ENCODE peak calls at places on chromosomes 4 and X, in nine cellular contexts. One of them, this sample, is unnamed.

GRCh38 chrX:152635941-152636340 is 1.8 kb upstream of the GABRQ start:
- DNase-seq in breast epithelium: no peak
- DNase-seq in lower lobe of right lung: no peak
- DNase-seq in GM20000: no peak
- DNase-seq in Peyer's patch: no peak
- DNase-seq in AG09309: peak; percentile 35
- DNase-seq in CD8-positive, alpha-beta T cell: no peak
- DNase-seq in cardiac muscle cell: peak; percentile 73
- DNase-seq in neural progenitor cell: peak; percentile 74
- DNase-seq in this sample: no peak

GRCh38 chr4:111678908-111679307 is 466.3 kb upstream of the FAM241A start:
- DNase-seq in breast epithelium: no peak
- DNase-seq in lower lobe of right lung: no peak
- DNase-seq in GM20000: no peak
- DNase-seq in Peyer's patch: no peak
- DNase-seq in AG09309: no peak
- DNase-seq in CD8-positive, alpha-beta T cell: no peak
- DNase-seq in cardiac muscle cell: peak; percentile 6
- DNase-seq in neural progenitor cell: no peak
- DNase-seq in this sample: no peak

GRCh38 chrX:129606918-129607317 is 47.8 kb downstream of the APLN start:
- DNase-seq in breast epithelium: no peak
- DNase-seq in lower lobe of right lung: no peak
- DNase-seq in GM20000: peak; percentile 37
- DNase-seq in Peyer's patch: no peak
- DNase-seq in AG09309: no peak
- DNase-seq in CD8-positive, alpha-beta T cell: peak; percentile 69
- DNase-seq in cardiac muscle cell: peak; percentile 60
- DNase-seq in neural progenitor cell: peak; percentile 63
- DNase-seq in this sample: peak; percentile 26

GRCh38 chrX:97446298-97446882 is 562.7 kb downstream of the RPA4 start:
- DNase-seq in breast epithelium: no peak
- DNase-seq in lower lobe of right lung: no peak
- DNase-seq in GM20000: no peak
- DNase-seq in Peyer's patch: no peak
- DNase-seq in AG09309: no peak
- DNase-seq in CD8-positive, alpha-beta T cell: no peak
- DNase-seq in cardiac muscle cell: peak; percentile 17
- DNase-seq in neural progenitor cell: no peak
- DNase-seq in this sample: no peak

GRCh38 chr4:62457356-62457755 is 1257.2 kb downstream of the ADGRL3 start:
- DNase-seq in breast epithelium: no peak
- DNase-seq in lower lobe of right lung: no peak
- DNase-seq in GM20000: no peak
- DNase-seq in Peyer's patch: no peak
- DNase-seq in AG09309: no peak
- DNase-seq in CD8-positive, alpha-beta T cell: no peak
- DNase-seq in cardiac muscle cell: no peak
- DNase-seq in neural progenitor cell: no peak
- DNase-seq in this sample: no peak

GRCh38 chr4:129355529-129355928 is 259.6 kb downstream of the C4orf33 start:
- DNase-seq in breast epithelium: no peak
- DNase-seq in lower lobe of right lung: no peak
- DNase-seq in GM20000: no peak
- DNase-seq in Peyer's patch: no peak
- DNase-seq in AG09309: no peak
- DNase-seq in CD8-positive, alpha-beta T cell: no peak
- DNase-seq in cardiac muscle cell: peak; percentile 74
- DNase-seq in neural progenitor cell: peak; percentile 34
- DNase-seq in this sample: no peak

GRCh38 chrX:41827886-41828285 is 95.5 kb downstream of the CASK start:
- DNase-seq in breast epithelium: no peak
- DNase-seq in lower lobe of right lung: no peak
- DNase-seq in GM20000: no peak
- DNase-seq in Peyer's patch: no peak
- DNase-seq in AG09309: no peak
- DNase-seq in CD8-positive, alpha-beta T cell: no peak
- DNase-seq in cardiac muscle cell: no peak
- DNase-seq in neural progenitor cell: peak; percentile 2
- DNase-seq in this sample: no peak

GRCh38 chr4:3112241-3112978 is 37.9 kb downstream of the HTT start:
- DNase-seq in breast epithelium: no peak
- DNase-seq in lower lobe of right lung: no peak
- DNase-seq in GM20000: no peak
- DNase-seq in Peyer's patch: no peak
- DNase-seq in AG09309: no peak
- DNase-seq in CD8-positive, alpha-beta T cell: no peak
- DNase-seq in cardiac muscle cell: no peak
- DNase-seq in neural progenitor cell: no peak
- DNase-seq in this sample: no peak

GRCh38 chr4:30716158-30716557 is 4.0 kb upstream of the PCDH7 start:
- DNase-seq in breast epithelium: no peak
- DNase-seq in lower lobe of right lung: no peak
- DNase-seq in GM20000: peak; percentile 43
- DNase-seq in Peyer's patch: no peak
- DNase-seq in AG09309: no peak
- DNase-seq in CD8-positive, alpha-beta T cell: no peak
- DNase-seq in cardiac muscle cell: peak; percentile 50
- DNase-seq in neural progenitor cell: peak; percentile 48
- DNase-seq in this sample: no peak

GRCh38 chr4:184430163-184430562 is 44.2 kb downstream of the IRF2 start:
- DNase-seq in breast epithelium: no peak
- DNase-seq in lower lobe of right lung: no peak
- DNase-seq in GM20000: no peak
- DNase-seq in Peyer's patch: no peak
- DNase-seq in AG09309: no peak
- DNase-seq in CD8-positive, alpha-beta T cell: no peak
- DNase-seq in cardiac muscle cell: no peak
- DNase-seq in neural progenitor cell: no peak
- DNase-seq in this sample: no peak

GRCh38 chr4:24781999-24782745 is 13.2 kb upstream of the SOD3 start:
- DNase-seq in breast epithelium: no peak
- DNase-seq in lower lobe of right lung: no peak
- DNase-seq in GM20000: no peak
- DNase-seq in Peyer's patch: no peak
- DNase-seq in AG09309: no peak
- DNase-seq in CD8-positive, alpha-beta T cell: no peak
- DNase-seq in cardiac muscle cell: no peak
- DNase-seq in neural progenitor cell: no peak
- DNase-seq in this sample: no peak

GRCh38 chrX:147875866-147876596 is 35.7 kb upstream of the FMR1 start:
- DNase-seq in breast epithelium: no peak
- DNase-seq in lower lobe of right lung: no peak
- DNase-seq in GM20000: no peak
- DNase-seq in Peyer's patch: no peak
- DNase-seq in AG09309: no peak
- DNase-seq in CD8-positive, alpha-beta T cell: no peak
- DNase-seq in cardiac muscle cell: peak; percentile 44
- DNase-seq in neural progenitor cell: no peak
- DNase-seq in this sample: no peak

GRCh38 chrX:68832516-68833447 is 4.0 kb downstream of the EFNB1 start:
- DNase-seq in breast epithelium: no peak
- DNase-seq in lower lobe of right lung: no peak
- DNase-seq in GM20000: no peak
- DNase-seq in Peyer's patch: no peak
- DNase-seq in AG09309: no peak
- DNase-seq in CD8-positive, alpha-beta T cell: peak; percentile 2
- DNase-seq in cardiac muscle cell: no peak
- DNase-seq in neural progenitor cell: peak; percentile 28
- DNase-seq in this sample: no peak

GRCh38 chr4:31545755-31546154 is 825.6 kb downstream of the PCDH7 start:
- DNase-seq in breast epithelium: no peak
- DNase-seq in lower lobe of right lung: no peak
- DNase-seq in GM20000: no peak
- DNase-seq in Peyer's patch: no peak
- DNase-seq in AG09309: no peak
- DNase-seq in CD8-positive, alpha-beta T cell: no peak
- DNase-seq in cardiac muscle cell: no peak
- DNase-seq in neural progenitor cell: no peak
- DNase-seq in this sample: no peak

GRCh38 chrX:31071262-31071661 is 579 bp downstream of the FTHL17 start:
- DNase-seq in breast epithelium: no peak
- DNase-seq in lower lobe of right lung: no peak
- DNase-seq in GM20000: no peak
- DNase-seq in Peyer's patch: no peak
- DNase-seq in AG09309: no peak
- DNase-seq in CD8-positive, alpha-beta T cell: no peak
- DNase-seq in cardiac muscle cell: no peak
- DNase-seq in neural progenitor cell: no peak
- DNase-seq in this sample: no peak

GRCh38 chrX:103904301-103904700 is 58.1 kb upstream of the TMSB15B start:
- DNase-seq in breast epithelium: no peak
- DNase-seq in lower lobe of right lung: no peak
- DNase-seq in GM20000: no peak
- DNase-seq in Peyer's patch: no peak
- DNase-seq in AG09309: no peak
- DNase-seq in CD8-positive, alpha-beta T cell: no peak
- DNase-seq in cardiac muscle cell: no peak
- DNase-seq in neural progenitor cell: no peak
- DNase-seq in this sample: no peak

GRCh38 chr4:150078996-150079581 is 844 bp downstream of the DCLK2 start:
- DNase-seq in breast epithelium: peak; percentile 51
- DNase-seq in lower lobe of right lung: peak; percentile 55
- DNase-seq in GM20000: peak; percentile 66
- DNase-seq in Peyer's patch: peak; percentile 55
- DNase-seq in AG09309: no peak
- DNase-seq in CD8-positive, alpha-beta T cell: no peak
- DNase-seq in cardiac muscle cell: peak; percentile 29
- DNase-seq in neural progenitor cell: peak; percentile 64
- DNase-seq in this sample: no peak
- TF ChIP-seq CTCF in breast epithelium: no peak
- TF ChIP-seq CTCF in lower lobe of right lung: no peak
- TF ChIP-seq CTCF in GM20000: no peak
- TF ChIP-seq CTCF in Peyer's patch: no peak
- TF ChIP-seq CTCF in AG09309: peak; percentile 10
- TF ChIP-seq CTCF in CD8-positive, alpha-beta T cell: no peak
- TF ChIP-seq CTCF in cardiac muscle cell: no peak
- TF ChIP-seq CTCF in neural progenitor cell: no peak
- TF ChIP-seq CTCF in this sample: no peak

DNA sequence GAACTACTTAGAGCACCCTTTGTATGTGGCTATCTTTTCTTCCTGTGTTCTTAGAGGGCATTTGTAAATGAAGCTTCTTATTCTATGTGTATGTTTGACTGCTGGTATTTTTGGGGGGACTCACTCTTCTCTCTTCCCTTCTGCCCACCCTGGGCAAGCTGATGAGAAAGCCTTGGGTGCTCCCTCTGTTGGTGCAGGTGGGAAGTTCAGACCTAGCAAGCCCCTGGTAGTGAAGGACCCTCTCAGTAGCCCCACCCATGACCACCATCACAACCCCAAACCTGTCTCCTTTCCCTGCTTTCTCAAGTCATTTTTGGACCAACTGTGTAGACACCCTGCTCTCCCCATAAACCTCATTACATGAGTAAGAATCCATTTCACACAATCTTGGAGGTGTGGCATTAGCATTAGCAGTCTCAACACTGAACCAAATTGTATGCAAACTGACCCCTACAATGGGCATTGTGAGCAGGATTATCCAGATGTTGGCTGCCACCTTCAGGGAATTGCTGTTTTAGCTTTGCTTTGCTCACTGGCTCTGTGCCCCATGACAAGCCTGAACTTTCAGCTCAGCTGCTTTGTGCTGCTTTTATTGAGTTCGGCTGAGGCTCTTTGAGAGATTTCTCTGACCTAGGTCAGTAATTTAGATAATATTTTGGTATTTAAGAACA is 27.9 kb downstream of the TRIM61 start:
- DNase-seq in breast epithelium: no peak
- DNase-seq in lower lobe of right lung: no peak
- DNase-seq in GM20000: no peak
- DNase-seq in Peyer's patch: no peak
- DNase-seq in AG09309: no peak
- DNase-seq in CD8-positive, alpha-beta T cell: no peak
- DNase-seq in cardiac muscle cell: no peak
- DNase-seq in neural progenitor cell: peak; percentile 62
- DNase-seq in this sample: no peak
- TF ChIP-seq CTCF in breast epithelium: no peak
- TF ChIP-seq CTCF in lower lobe of right lung: no peak
- TF ChIP-seq CTCF in GM20000: peak; percentile 27
- TF ChIP-seq CTCF in Peyer's patch: no peak
- TF ChIP-seq CTCF in AG09309: no peak
- TF ChIP-seq CTCF in CD8-positive, alpha-beta T cell: no peak
- TF ChIP-seq CTCF in cardiac muscle cell: peak; percentile 9
- TF ChIP-seq CTCF in neural progenitor cell: peak; percentile 42
- TF ChIP-seq CTCF in this sample: no peak

DNA sequence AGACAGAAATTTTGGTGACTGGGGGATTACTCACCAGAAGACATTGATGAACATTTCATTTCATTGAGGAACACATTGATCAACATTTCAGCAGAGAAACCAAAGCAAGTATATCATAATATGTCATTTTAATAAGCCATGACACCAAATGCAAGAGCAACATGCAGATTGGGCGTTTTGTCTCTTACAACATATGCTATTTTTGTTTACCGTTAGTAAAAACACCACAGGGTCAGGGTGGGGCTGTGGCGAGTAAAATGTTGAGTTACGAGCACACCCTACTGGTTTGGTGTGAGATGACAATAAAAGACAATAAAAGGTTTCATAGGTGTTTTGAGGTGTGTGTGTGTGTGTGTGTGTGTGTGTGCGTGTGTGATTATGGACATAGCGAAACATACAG is 294.5 kb downstream of the PDGFC start:
- DNase-seq in breast epithelium: no peak
- DNase-seq in lower lobe of right lung: no peak
- DNase-seq in GM20000: peak; percentile 4
- DNase-seq in Peyer's patch: no peak
- DNase-seq in AG09309: no peak
- DNase-seq in CD8-positive, alpha-beta T cell: no peak
- DNase-seq in cardiac muscle cell: peak; percentile 52
- DNase-seq in neural progenitor cell: peak; percentile 63
- DNase-seq in this sample: no peak
- TF ChIP-seq CTCF in breast epithelium: no peak
- TF ChIP-seq CTCF in lower lobe of right lung: no peak
- TF ChIP-seq CTCF in GM20000: no peak
- TF ChIP-seq CTCF in Peyer's patch: peak; percentile 49
- TF ChIP-seq CTCF in AG09309: peak; percentile 35
- TF ChIP-seq CTCF in CD8-positive, alpha-beta T cell: no peak
- TF ChIP-seq CTCF in cardiac muscle cell: peak; percentile 41
- TF ChIP-seq CTCF in neural progenitor cell: peak; percentile 71
- TF ChIP-seq CTCF in this sample: no peak

GRCh38 chrX:5117816-5118215 is 1110.9 kb downstream of the NLGN4X start:
- DNase-seq in breast epithelium: no peak
- DNase-seq in lower lobe of right lung: no peak
- DNase-seq in GM20000: no peak
- DNase-seq in Peyer's patch: no peak
- DNase-seq in AG09309: no peak
- DNase-seq in CD8-positive, alpha-beta T cell: no peak
- DNase-seq in cardiac muscle cell: no peak
- DNase-seq in neural progenitor cell: no peak
- DNase-seq in this sample: no peak

DNA sequence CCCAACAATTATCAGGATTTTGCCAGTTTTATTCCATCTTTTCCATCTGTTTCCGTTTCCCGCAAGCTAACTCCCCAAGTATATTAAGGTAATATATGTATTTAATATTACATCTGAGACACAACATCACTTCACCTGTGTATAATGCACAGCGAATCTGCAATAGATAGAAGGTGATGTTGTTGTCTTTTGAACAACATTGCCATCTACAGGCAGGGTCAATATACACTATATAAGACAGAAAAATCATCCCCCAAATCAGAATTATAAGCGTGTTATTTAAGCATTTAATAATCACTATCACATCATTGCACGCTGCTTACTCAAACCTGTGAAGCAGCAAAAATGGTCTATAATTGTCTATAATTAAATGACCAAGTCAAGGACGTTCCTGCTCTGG is 1115.5 kb downstream of the NLGN4X start:
- DNase-seq in breast epithelium: no peak
- DNase-seq in lower lobe of right lung: no peak
- DNase-seq in GM20000: peak; percentile 0
- DNase-seq in Peyer's patch: no peak
- DNase-seq in AG09309: no peak
- DNase-seq in CD8-positive, alpha-beta T cell: no peak
- DNase-seq in cardiac muscle cell: no peak
- DNase-seq in neural progenitor cell: peak; percentile 30
- DNase-seq in this sample: no peak
- TF ChIP-seq CTCF in breast epithelium: peak; percentile 14
- TF ChIP-seq CTCF in lower lobe of right lung: peak; percentile 41
- TF ChIP-seq CTCF in GM20000: no peak
- TF ChIP-seq CTCF in Peyer's patch: peak; percentile 28
- TF ChIP-seq CTCF in AG09309: no peak
- TF ChIP-seq CTCF in CD8-positive, alpha-beta T cell: no peak
- TF ChIP-seq CTCF in cardiac muscle cell: no peak
- TF ChIP-seq CTCF in neural progenitor cell: peak; percentile 62
- TF ChIP-seq CTCF in this sample: no peak